ENCODE peak calls at places on chromosomes 4 and X, in eight cellular contexts. R, E, P, D, F, U, J and W are unnamed samples.
A peak's percentile ranks its signal among the peaks of the same experiment; 100 is the strongest.

GRCh38 chr4:13989496-13989895 is 362.0 kb upstream of the BOD1L1 start:
- DNase-seq in R (no peak), D (no peak), P (no peak), J (no peak), U (no peak), E (peak; percentile 67), F (no peak), W (no peak)

GRCh38 chrX:152927858-152928760 is 30.2 kb downstream of the ZNF185 start:
- DNase-seq in F (no peak), U (no peak), E (no peak), D (no peak), J (no peak), P (no peak), R (no peak), W (no peak)

GRCh38 chr4:105280338-105280809 is 133.7 kb downstream of the TET2 start:
- DNase-seq in D (peak; percentile 35), E (peak; percentile 9), P (no peak), J (no peak), F (no peak), R (no peak), U (no peak), W (no peak)

GRCh38 chr4:5472166-5472565 is 236.2 kb downstream of the EVC2 start:
- DNase-seq in U (peak; percentile 65), P (no peak), F (no peak), E (no peak), D (no peak), J (no peak), R (no peak), W (no peak)

GRCh38 chr4:105277702-105278101 is 131.0 kb downstream of the TET2 start:
- DNase-seq in R (no peak), P (no peak), F (no peak), D (no peak), E (no peak), J (no peak), U (no peak), W (no peak)

GRCh38 chr4:60531790-60532189 is 668.3 kb upstream of the ADGRL3 start:
- DNase-seq in E (no peak), J (no peak), U (no peak), P (no peak), R (no peak), F (no peak), D (no peak), W (no peak)

GRCh38 chr4:105808459-105809041 is 86.7 kb upstream of the NPNT start:
- DNase-seq in F (no peak), E (peak; percentile 78), J (no peak), R (no peak), D (peak; percentile 5), U (no peak), P (no peak), W (peak; percentile 43)

GRCh38 chr4:137648531-137648930 is 116.2 kb upstream of the PCDH18 start:
- DNase-seq in J (no peak), U (no peak), P (no peak), F (no peak), R (no peak), E (no peak), D (no peak), W (no peak)

GRCh38 chrX:16743604-16744325 is 24.4 kb downstream of the SYAP1 start:
- DNase-seq in F (no peak), R (no peak), U (no peak), P (no peak), D (peak; percentile 25), J (no peak), E (peak; percentile 59), W (no peak)

GRCh38 chr4:156830356-156830755 is 141.2 kb downstream of the PDGFC start:
- DNase-seq in R (no peak), P (no peak), U (no peak), D (peak; percentile 15), F (no peak), J (no peak), E (no peak), W (no peak)

GRCh38 chr4:162706051-162706450 is 460.6 kb downstream of the NAF1 start:
- DNase-seq in U (no peak), D (no peak), R (no peak), E (no peak), P (no peak), J (no peak), F (no peak), W (no peak)

GRCh38 chr4:26812049-26812729 is 48.5 kb upstream of the STIM2 start:
- DNase-seq in F (no peak), P (no peak), J (no peak), U (no peak), E (no peak), R (no peak), D (no peak), W (no peak)

GRCh38 chr4:8917321-8917811 is 45.7 kb upstream of the HMX1 start:
- DNase-seq in D (no peak), R (no peak), E (no peak), U (peak; percentile 71), J (no peak), P (peak; percentile 8), F (no peak), W (no peak)

GRCh38 chrX:118989886-118990285 is 15.5 kb downstream of the LONRF3 start:
- DNase-seq in R (no peak), P (no peak), U (no peak), E (no peak), J (no peak), F (no peak), D (no peak), W (no peak)